ENCODE peak calls at places on chromosomes 1 and 21, in four cellular contexts. L is HepG2, P is GM12878, U is K562. O is an unnamed sample.

GRCh38 chr1:79105499-79105898 is 99.0 kb upstream of the ADGRL4 start:
- DNase-seq in L (no peak), P (no peak), U (no peak), O (no peak)

GRCh38 chr1:35029756-35030155 is 2.0 kb downstream of the ZMYM6 start:
- DNase-seq in L (no peak), P (no peak), U (no peak), O (no peak)

GRCh38 chr1:231839999-231840398 is 213.4 kb downstream of the DISC1 start:
- DNase-seq in L (no peak), P (no peak), U (no peak), O (no peak)

GRCh38 chr1:242147096-242147976 is 148.4 kb upstream of the MAP1LC3C start:
- DNase-seq in L (no peak), P (no peak), U (no peak), O (no peak)

GRCh38 chr1:165960136-165960535 is 132.7 kb downstream of the UCK2 start:
- DNase-seq in L (no peak), P (no peak), U (no peak), O (no peak)

GRCh38 chr21:24259241-24259640 is 1348.0 kb downstream of the MRPL39 start:
- DNase-seq in L (no peak), P (no peak), U (no peak), O (no peak)

GRCh38 chr1:90841477-90841876 is 124.4 kb upstream of the BARHL2 start:
- DNase-seq in L (no peak), P (no peak), U (no peak), O (peak)

GRCh38 chr1:61043010-61043820 is 39.1 kb upstream of the NFIA start:
- DNase-seq in L (peak), P (no peak), U (no peak), O (peak)

GRCh38 chr1:75130865-75131592 is 3.2 kb upstream of the LHX8 start:
- DNase-seq in L (no peak), P (no peak), U (no peak), O (peak)

GRCh38 chr1:9960011-9960410 is 16.7 kb downstream of the NMNAT1 start:
- DNase-seq in L (no peak), P (no peak), U (no peak), O (no peak)

GRCh38 chr1:85359874-85360708 is 83.7 kb upstream of the BCL10 start:
- DNase-seq in L (no peak), P (no peak), U (no peak), O (no peak)

GRCh38 chr1:218930879-218931278 is 242.8 kb upstream of the LYPLAL1 start:
- DNase-seq in L (no peak), P (no peak), U (no peak), O (no peak)

GRCh38 chr21:35438643-35439404 is 389.7 kb upstream of the RUNX1 start:
- DNase-seq in L (no peak), P (peak), U (no peak), O (no peak)

GRCh38 chr1:199920635-199921034 is 106.9 kb upstream of the NR5A2 start:
- DNase-seq in L (no peak), P (no peak), U (no peak), O (no peak)

GRCh38 chr1:65308781-65309316 is 494 bp upstream of the DNAJC6 start:
- DNase-seq in L (no peak), P (no peak), U (no peak), O (no peak)

GRCh38 chr1:67162954-67163353 is 3.3 kb upstream of the IL23R start:
- DNase-seq in L (peak), P (no peak), U (no peak), O (no peak)

GRCh38 chr1:21121764-21122471 is 54.8 kb downstream of the EIF4G3 start:
- DNase-seq in L (no peak), P (no peak), U (no peak), O (no peak)
- TF ChIP-seq TCF7 in L (no peak), P (no peak), U (no peak), O (no peak)

GRCh38 chr1:245802941-245803665 is 648.3 kb downstream of the KIF26B start:
- DNase-seq in L (no peak), P (no peak), U (no peak), O (no peak)
- TF ChIP-seq ATF3 in L (no peak), P (no peak), U (no peak), O (no peak)

GRCh38 chr1:14913475-14914155 is 239.9 kb upstream of the TMEM51 start:
- DNase-seq in L (no peak), P (peak), U (no peak), O (no peak)
- TF ChIP-seq TCF7 in L (no peak), P (no peak), U (no peak), O (no peak)

GRCh38 chr1:33050221-33051076 is 13.8 kb upstream of the AK2 start:
- DNase-seq in L (peak), P (no peak), U (no peak), O (peak)
- TF ChIP-seq ATF3 in L (no peak), P (no peak), U (no peak), O (no peak)

GRCh38 chr1:26768755-26769154 is 19.0 kb upstream of the PIGV start:
- DNase-seq in L (no peak), P (no peak), U (no peak), O (no peak)
- TF ChIP-seq TCF7 in L (no peak), P (no peak), U (no peak), O (no peak)

DNA sequence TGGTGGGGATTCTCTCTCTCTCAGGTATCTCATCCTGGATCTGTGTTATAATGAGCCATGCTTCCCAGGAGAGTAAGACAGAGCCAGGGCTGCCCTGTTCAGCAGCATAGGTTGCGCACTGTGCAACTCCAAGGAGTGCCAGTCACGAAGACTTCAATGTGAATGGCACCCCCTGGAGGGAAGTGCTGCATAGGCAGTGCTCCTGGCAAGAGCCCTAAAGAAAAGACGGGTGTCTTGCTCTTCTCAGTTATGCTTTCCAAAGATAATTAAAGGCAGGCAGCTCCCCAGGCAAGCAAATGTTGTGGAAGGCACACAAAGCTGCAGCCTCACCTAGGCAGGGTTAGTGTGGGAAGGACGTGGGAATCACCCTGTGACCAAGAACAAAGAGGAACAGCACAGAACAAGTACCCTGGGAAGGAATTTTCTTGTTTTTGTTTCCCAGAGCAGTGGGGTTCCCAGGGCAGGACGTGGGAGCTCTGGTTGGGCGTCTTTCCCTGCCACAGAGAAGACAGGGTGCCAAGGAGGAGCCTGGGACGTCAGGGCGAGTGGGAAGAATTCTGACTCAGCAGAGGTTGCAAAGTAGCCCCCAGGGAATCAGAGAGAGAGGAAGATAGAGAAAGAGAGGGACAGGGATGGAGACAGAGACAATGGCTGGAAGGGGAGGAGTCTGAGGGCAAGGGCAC is 120.9 kb downstream of the KCNN3 start:
- DNase-seq in L (no peak), P (peak), U (no peak), O (no peak)
- TF ChIP-seq ATF3 in L (no peak), P (no peak), U (no peak), O (no peak)

GRCh38 chr1:192880191-192880590 is 71.4 kb downstream of the RGS2 start:
- DNase-seq in L (no peak), P (no peak), U (no peak), O (no peak)

GRCh38 chr1:192878249-192878648 is 69.4 kb downstream of the RGS2 start:
- DNase-seq in L (no peak), P (no peak), U (no peak), O (no peak)

GRCh38 chr1:192884241-192884640 is 75.4 kb downstream of the RGS2 start:
- DNase-seq in L (no peak), P (no peak), U (no peak), O (no peak)

GRCh38 chr1:192877283-192877886 is 68.5 kb downstream of the RGS2 start:
- DNase-seq in L (no peak), P (no peak), U (no peak), O (no peak)

GRCh38 chr1:192879416-192879815 is 70.6 kb downstream of the RGS2 start:
- DNase-seq in L (peak), P (no peak), U (peak), O (no peak)
- TF ChIP-seq TCF7 in L (no peak), P (no peak), U (no peak), O (no peak)

O was measured in WTC11.